ENCODE peak calls at places on chromosomes 2 and 18, in ten cellular contexts. V is HCT116, T is WTC11, C is neural progenitor cell, G is epithelial cell of esophagus, N is HL-60, F is tibial artery, A is cardiac fibroblast, P is spleen, R is neural crest cell. E is an unnamed sample.
A peak's percentile ranks its signal among the peaks of the same experiment; 100 is the strongest.

GRCh38 chr2:41061371-41061770 is 609.5 kb upstream of the SLC8A1 start:
- DNase-seq in V (no peak), T (no peak), C (no peak), G (no peak), N (no peak), F (no peak), A (no peak), P (no peak), R (no peak), E (no peak)

GRCh38 chr2:143551946-143552655 is 422.9 kb downstream of the ARHGAP15 start:
- DNase-seq in V (no peak), T (no peak), C (no peak), G (no peak), N (no peak), F (no peak), A (no peak), P (no peak), R (no peak), E (no peak)

GRCh38 chr2:188295067-188295685 is 3.5 kb downstream of the GULP1 start:
- DNase-seq in V (no peak), T (no peak), C (no peak), G (no peak), N (no peak), F (no peak), A (no peak), P (no peak), R (no peak), E (no peak)

GRCh38 chr2:224723606-224724217 is 7.5 kb upstream of the CCDC195 start:
- DNase-seq in V (no peak), T (no peak), C (no peak), G (peak; percentile 29), N (no peak), F (no peak), A (peak; percentile 2), P (no peak), R (no peak), E (no peak)

GRCh38 chr2:152033146-152033545 is 65.7 kb downstream of the CACNB4 start:
- DNase-seq in V (no peak), T (no peak), C (no peak), G (no peak), N (no peak), F (no peak), A (no peak), P (no peak), R (no peak), E (no peak)

GRCh38 chr18:59760212-59760997 is 63.2 kb upstream of the CCBE1 start:
- DNase-seq in V (no peak), T (no peak), C (no peak), G (no peak), N (no peak), F (no peak), A (no peak), P (no peak), R (no peak), E (no peak)

GRCh38 chr18:23353459-23353858 is 99.6 kb upstream of the RIOK3 start:
- DNase-seq in V (no peak), T (no peak), C (no peak), G (no peak), N (no peak), F (no peak), A (no peak), P (no peak), R (no peak), E (no peak)

GRCh38 chr18:74546751-74547530 is 12.6 kb downstream of the CNDP1 start:
- DNase-seq in V (no peak), T (no peak), C (no peak), G (peak; percentile 37), N (no peak), F (no peak), A (peak; percentile 69), P (no peak), R (no peak), E (no peak)

GRCh38 chr2:122391726-122392125 is 636.3 kb downstream of the TSN start:
- DNase-seq in V (no peak), T (no peak), C (no peak), G (no peak), N (no peak), F (no peak), A (no peak), P (no peak), R (no peak), E (no peak)

GRCh38 chr18:28789460-28789859 is 612.5 kb upstream of the CDH2 start:
- DNase-seq in V (no peak), T (no peak), C (no peak), G (no peak), N (no peak), F (no peak), A (no peak), P (no peak), R (no peak), E (no peak)

GRCh38 chr2:62152000-62152399 is 43.9 kb upstream of the B3GNT2 start:
- DNase-seq in V (peak; percentile 44), T (no peak), C (no peak), G (peak; percentile 87), N (no peak), F (no peak), A (peak; percentile 17), P (no peak), R (no peak), E (no peak)

GRCh38 chr2:47002480-47003381 is 87.1 kb upstream of the MCFD2 start:
- DNase-seq in V (no peak), T (no peak), C (peak; percentile 88), G (peak; percentile 67), N (peak; percentile 52), F (no peak), A (peak; percentile 58), P (no peak), R (peak; percentile 57), E (peak; percentile 63)

GRCh38 chr2:183028108-183028507 is 10.1 kb downstream of the NCKAP1 start:
- DNase-seq in V (no peak), T (no peak), C (no peak), G (no peak), N (no peak), F (no peak), A (no peak), P (no peak), R (no peak), E (no peak)
- TF ChIP-seq CTCF in V (no peak), T (no peak), C (no peak), G (no peak), N (no peak), F (no peak), A (no peak), P (no peak), R (no peak), E (no peak)

GRCh38 chr2:57180042-57180567 is 866.5 kb upstream of the VRK2 start:
- DNase-seq in V (no peak), T (no peak), C (no peak), G (peak; percentile 69), N (no peak), F (no peak), A (peak; percentile 11), P (no peak), R (no peak), E (no peak)

GRCh38 chr2:57180678-57181077 is 865.9 kb upstream of the VRK2 start:
- DNase-seq in V (no peak), T (no peak), C (no peak), G (no peak), N (no peak), F (no peak), A (no peak), P (no peak), R (no peak), E (no peak)

GRCh38 chr2:57182941-57183340 is 863.7 kb upstream of the VRK2 start:
- DNase-seq in V (no peak), T (no peak), C (no peak), G (no peak), N (no peak), F (no peak), A (no peak), P (no peak), R (no peak), E (no peak)

GRCh38 chr2:57181315-57182038 is 865.1 kb upstream of the VRK2 start:
- DNase-seq in V (no peak), T (no peak), C (no peak), G (peak; percentile 69), N (no peak), F (no peak), A (peak; percentile 23), P (no peak), R (no peak), E (no peak)

DNA sequence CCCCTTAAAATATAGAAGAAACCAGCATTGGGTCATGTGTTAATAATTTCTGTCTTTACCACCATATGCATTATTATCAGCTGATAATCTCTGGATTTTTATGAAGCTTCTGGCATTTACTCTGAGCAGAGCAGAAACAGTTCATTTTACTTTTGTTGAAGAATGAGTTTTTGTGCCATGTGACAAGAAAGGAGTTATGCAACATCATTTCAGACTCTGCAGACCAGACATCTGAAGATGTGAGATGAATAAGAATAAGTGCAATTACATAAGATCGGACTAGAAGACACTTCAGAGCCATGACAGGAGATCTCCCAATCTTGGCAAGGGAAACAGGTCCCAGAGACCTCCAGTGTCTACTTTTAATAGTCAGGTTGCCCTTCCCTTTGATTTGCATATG is 869.4 kb upstream of the VRK2 start:
- DNase-seq in V (no peak), T (no peak), C (no peak), G (no peak), N (no peak), F (no peak), A (peak; percentile 0), P (no peak), R (no peak), E (no peak)
- TF ChIP-seq CTCF in V (no peak), T (no peak), C (no peak), G (no peak), N (no peak), F (no peak), A (no peak), P (no peak), R (no peak), E (no peak)

DNA sequence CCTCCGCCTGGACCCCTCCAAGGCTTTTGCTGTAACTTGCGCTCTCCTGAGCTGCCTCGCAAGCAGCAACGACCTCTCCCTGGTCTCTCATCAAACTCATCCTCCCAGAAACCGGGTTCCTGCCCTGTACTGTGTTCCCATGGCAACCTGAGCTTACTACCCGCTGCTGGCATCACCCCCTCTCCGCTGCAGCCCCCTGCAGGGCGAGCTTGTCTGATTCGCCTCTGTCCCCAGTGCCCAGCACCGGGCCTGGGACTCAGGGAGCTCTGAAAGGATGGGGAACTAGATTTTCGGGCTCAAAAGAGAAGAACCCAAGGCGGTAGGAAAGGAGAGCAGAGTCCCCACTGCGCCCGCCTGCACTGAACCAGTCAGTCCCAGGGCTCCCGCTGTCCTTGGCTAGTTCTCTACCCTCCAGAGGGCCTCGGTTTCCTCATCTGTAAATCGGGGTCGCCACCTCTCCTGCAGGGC is 452 bp downstream of the HS1BP3 start:
- DNase-seq in V (no peak), T (peak; percentile 37), C (peak; percentile 78), G (no peak), N (peak; percentile 35), F (no peak), A (peak; percentile 56), P (no peak), R (no peak), E (no peak)
- TF ChIP-seq CTCF in V (no peak), T (no peak), C (no peak), G (no peak), N (no peak), F (no peak), A (no peak), P (no peak), R (no peak), E (no peak)

DNA sequence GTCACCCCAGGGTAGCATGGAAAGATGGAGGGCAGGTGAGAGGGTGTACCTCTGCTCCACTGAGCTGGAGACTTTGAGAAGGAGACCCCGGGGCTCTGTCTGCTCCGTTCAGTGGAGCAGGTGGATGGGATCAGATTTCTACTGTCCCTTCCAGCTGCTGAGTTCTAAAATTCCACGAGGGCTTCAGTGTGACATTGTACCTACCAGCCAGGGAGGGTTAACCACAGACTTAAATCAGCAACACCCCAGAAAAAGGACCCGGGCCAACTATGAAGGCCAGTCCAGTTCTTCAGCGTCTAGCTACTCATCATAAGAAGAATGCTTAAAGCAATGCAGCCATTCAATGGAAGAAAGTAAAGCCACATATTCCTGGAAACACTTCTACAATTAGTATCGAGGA is 23.8 kb downstream of the STAT1 start:
- DNase-seq in V (no peak), T (no peak), C (no peak), G (no peak), N (no peak), F (no peak), A (no peak), P (no peak), R (no peak), E (no peak)
- TF ChIP-seq CTCF in V (no peak), T (no peak), C (no peak), G (no peak), N (no peak), F (no peak), A (no peak), P (no peak), R (no peak), E (no peak)